ENCODE peak calls at places on chromosomes 7 and 10, in four cellular contexts. B is cardiac muscle cell, N is HT-29, R is AG10803. S is an unnamed sample.

GRCh38 chr7:141161959-141162547 is 88.2 kb downstream of the TMEM178B start:
- DNase-seq in B (no peak), N (no peak), R (no peak), S (no peak)

GRCh38 chr10:62916157-62916603 is 100.0 kb upstream of the EGR2 start:
- DNase-seq in B (peak), N (no peak), R (peak), S (no peak)

GRCh38 chr7:27071622-27072390 is 24.0 kb downstream of the HOXA1 start:
- DNase-seq in B (no peak), N (no peak), R (no peak), S (no peak)

GRCh38 chr7:150399861-150400778 is 21.0 kb downstream of the ZNF775 start:
- DNase-seq in B (peak), N (peak), R (peak), S (no peak)

GRCh38 chr10:110268442-110268841 is 36.3 kb downstream of the SMNDC1 start:
- DNase-seq in B (peak), N (no peak), R (no peak), S (no peak)

GRCh38 chr10:14060320-14061070 is 270.2 kb downstream of the FRMD4A start:
- DNase-seq in B (no peak), N (no peak), R (no peak), S (no peak)

GRCh38 chr7:123635551-123636359 is 19.9 kb upstream of the LMOD2 start:
- DNase-seq in B (peak), N (peak), R (peak), S (no peak)

GRCh38 chr7:55074008-55074499 is 55.2 kb downstream of the EGFR start:
- DNase-seq in B (peak), N (peak), R (peak), S (no peak)

GRCh38 chr10:78626471-78626870 is 442.3 kb upstream of the ZMIZ1 start:
- DNase-seq in B (no peak), N (no peak), R (no peak), S (no peak)

GRCh38 chr7:116740758-116741462 is 68.9 kb downstream of the MET start:
- DNase-seq in B (no peak), N (no peak), R (no peak), S (no peak)

GRCh38 chr7:94047965-94048364 is 43.8 kb upstream of the BET1 start:
- DNase-seq in B (no peak), N (no peak), R (no peak), S (no peak)

GRCh38 chr10:14200645-14201534 is 129.8 kb downstream of the FRMD4A start:
- DNase-seq in B (peak), N (no peak), R (no peak), S (no peak)

GRCh38 chr7:150685219-150686029 is at the start of gene GIMAP2:
- DNase-seq in B (peak), N (no peak), R (peak), S (peak)

GRCh38 chr10:104199567-104199966 is 32.6 kb downstream of the CFAP43 start:
- DNase-seq in B (no peak), N (no peak), R (no peak), S (no peak)

GRCh38 chr7:28369523-28369922 is 42.8 kb upstream of the CREB5 start:
- DNase-seq in B (no peak), N (no peak), R (no peak), S (no peak)

GRCh38 chr10:47370878-47371277 is 13.2 kb downstream of the ZNF488 start:
- DNase-seq in B (no peak), N (no peak), R (no peak), S (no peak)

GRCh38 chr10:23826399-23826798 is 382.5 kb upstream of the KIAA1217 start:
- DNase-seq in B (peak), N (peak), R (peak), S (no peak)

GRCh38 chr7:133428876-133429275 is 176.0 kb downstream of the EXOC4 start:
- DNase-seq in B (no peak), N (no peak), R (no peak), S (no peak)

GRCh38 chr7:132446666-132447217 is 129.5 kb downstream of the PLXNA4 start:
- DNase-seq in B (no peak), N (no peak), R (no peak), S (no peak)

S was measured in putamen.